ENCODE peak calls at places on chromosomes 7 and 10, in seven cellular contexts. D is stomach; S is prostate gland; I is suprapubic skin; Y is transverse colon; X is CD8-positive, alpha-beta T cell; A is Peyer's patch. C is an unnamed sample. For H3K27me3, the result is how much of the 10 kb centered on the place peaks cover.

GRCh38 chr10:127298396-127298795 is 102.0 kb upstream of the INSYN2A start:
- DNase-seq in A (no peak), I (no peak), S (no peak), Y (no peak), X (no peak), D (peak), C (no peak)

GRCh38 chr10:47081264-47081663 is 170.0 kb downstream of the PTPN20 start:
- DNase-seq in D (no peak), Y (no peak), I (peak), A (no peak), X (no peak), S (no peak), C (peak)

GRCh38 chr7:116544488-116544887 is 19.7 kb downstream of the CAV1 start:
- DNase-seq in D (no peak), Y (no peak), I (no peak), A (no peak), X (no peak), S (no peak), C (no peak)

GRCh38 chr7:158372400-158373302 is 215.0 kb downstream of the PTPRN2 start:
- DNase-seq in S (no peak), Y (no peak), D (no peak), X (no peak), A (no peak), I (no peak), C (no peak)

GRCh38 chr10:124647421-124648130 is 96.6 kb downstream of the FAM53B start:
- DNase-seq in D (peak), Y (peak), A (peak), S (no peak), X (peak), I (no peak), C (peak)

GRCh38 chr7:69756235-69756634 is 158.0 kb downstream of the AUTS2 start:
- DNase-seq in A (no peak), I (no peak), Y (no peak), D (no peak), S (no peak), X (no peak), C (no peak)

GRCh38 chr10:7819126-7819470 is 793 bp downstream of the TAF3 start:
- DNase-seq in A (peak), S (peak), D (peak), Y (peak), X (no peak), I (no peak), C (peak)

GRCh38 chr10:48809261-48809660 is 124.6 kb downstream of the WDFY4 start:
- DNase-seq in S (no peak), A (no peak), X (no peak), D (no peak), I (no peak), Y (no peak), C (no peak)

GRCh38 chr10:6737758-6738463 is 157.8 kb upstream of the PRKCQ start:
- DNase-seq in X (no peak), I (no peak), A (no peak), S (no peak), Y (no peak), D (no peak), C (no peak)

GRCh38 chr7:91089382-91089963 is 174.8 kb upstream of the FZD1 start:
- DNase-seq in S (no peak), Y (no peak), I (no peak), X (no peak), A (no peak), D (no peak), C (peak)

GRCh38 chr10:35643151-35643975 is 1.3 kb upstream of the FZD8 start:
- DNase-seq in D (peak), Y (peak), X (no peak), I (no peak), S (peak), A (peak), C (no peak)

GRCh38 chr10:96746503-96746902 is 26.2 kb upstream of the PIK3AP1 start:
- DNase-seq in D (no peak), S (no peak), X (no peak), A (no peak), I (no peak), Y (no peak), C (no peak)

GRCh38 chr7:87574630-87575029 is 26.1 kb downstream of the ABCB1 start:
- DNase-seq in Y (no peak), X (no peak), A (no peak), D (no peak), S (no peak), I (no peak), C (no peak)

GRCh38 chr10:73743327-73743904 is 756 bp upstream of the SEC24C start:
- DNase-seq in A (no peak), S (no peak), X (no peak), D (no peak), Y (no peak), I (no peak), C (peak)

GRCh38 chr10:30365278-30365677 is 16.2 kb upstream of the MTPAP start:
- DNase-seq in D (no peak), S (no peak), Y (no peak), A (no peak), I (no peak), X (no peak), C (no peak)

GRCh38 chr7:78514653-78515052 is 716.1 kb downstream of the PHTF2 start:
- DNase-seq in I (no peak), D (no peak), S (no peak), X (no peak), A (no peak), Y (no peak), C (no peak)

GRCh38 chr7:74052628-74053027 is 24.7 kb downstream of the ELN start:
- DNase-seq in I (no peak), D (no peak), Y (no peak), A (no peak), S (no peak), X (no peak), C (no peak)

GRCh38 chr10:133132711-133133291 is 27.2 kb upstream of the KNDC1 start:
- DNase-seq in S (no peak), A (no peak), Y (no peak), D (no peak), X (no peak), I (no peak), C (no peak)

GRCh38 chr10:102904337-102904736 is 13.8 kb upstream of the CNNM2 start:
- DNase-seq in A (no peak), I (no peak), S (no peak), X (no peak), D (no peak), Y (no peak), C (no peak)

GRCh38 chr7:120988591-120989299 is at the start of gene CPED1:
- DNase-seq in A (peak), D (peak), I (peak), Y (peak), S (peak), X (no peak), C (no peak)

GRCh38 chr10:122052702-122053101 is 63.7 kb downstream of the TACC2 start:
- DNase-seq in S (no peak), D (no peak), X (no peak), Y (no peak), A (no peak), I (no peak), C (no peak)

GRCh38 chr10:71978476-71978875 is 14.3 kb downstream of the CHST3 start:
- DNase-seq in A (no peak), X (no peak), D (peak), S (no peak), I (no peak), Y (no peak), C (no peak)

GRCh38 chr10:71981024-71981867 is 17.1 kb downstream of the CHST3 start:
- DNase-seq in I (no peak), S (no peak), D (no peak), X (no peak), A (no peak), Y (no peak), C (no peak)

GRCh38 chr10:71980181-71981023 is 16.2 kb downstream of the CHST3 start:
- DNase-seq in Y (no peak), D (peak), I (no peak), S (no peak), A (no peak), X (no peak), C (no peak)

GRCh38 chr10:71978988-71979691 is 14.9 kb downstream of the CHST3 start:
- DNase-seq in S (no peak), Y (no peak), X (no peak), D (no peak), A (no peak), I (no peak), C (no peak)

GRCh38 chr10:71979692-71980062 is 15.5 kb downstream of the CHST3 start:
- DNase-seq in Y (no peak), I (no peak), D (no peak), A (no peak), X (no peak), S (no peak), C (no peak)
- H3K27ac ChIP-seq in Y (no peak), I (peak), D (peak), A (no peak), X (no peak), S (no peak), C (no peak)

GRCh38 chr10:11243425-11244222 is 226.0 kb downstream of the CELF2 start:
- DNase-seq in X (no peak), D (no peak), A (no peak), S (no peak), Y (no peak), I (no peak), C (no peak)
- H3K4me3 ChIP-seq in X (no peak), D (no peak), A (no peak), S (no peak), Y (no peak), I (no peak), C (peak)

GRCh38 chr7:128352636-128353035 is 8.9 kb downstream of the PRRT4 start:
- DNase-seq in I (no peak), D (no peak), X (no peak), Y (no peak), S (no peak), A (no peak), C (no peak)

GRCh38 chr7:128350708-128351295 is 7.1 kb upstream of the RBM28 start:
- DNase-seq in A (no peak), S (no peak), I (no peak), D (no peak), Y (no peak), X (no peak), C (no peak)

GRCh38 chr7:128353189-128353588 is 8.3 kb downstream of the PRRT4 start:
- DNase-seq in A (no peak), X (no peak), D (no peak), Y (no peak), I (no peak), S (no peak), C (no peak)

GRCh38 chr7:128351296-128352123 is 7.8 kb upstream of the RBM28 start:
- DNase-seq in S (no peak), Y (no peak), A (no peak), D (no peak), X (no peak), I (no peak), C (peak)

GRCh38 chr7:128352138-128352537 is 8.4 kb upstream of the RBM28 start:
- DNase-seq in A (no peak), D (peak), Y (peak), S (no peak), I (no peak), X (no peak), C (no peak)
- H3K27me3 ChIP-seq in A (under half), D (under half), Y (half or more), S (under half), I (under half), X (under half), C (under half)

DNA sequence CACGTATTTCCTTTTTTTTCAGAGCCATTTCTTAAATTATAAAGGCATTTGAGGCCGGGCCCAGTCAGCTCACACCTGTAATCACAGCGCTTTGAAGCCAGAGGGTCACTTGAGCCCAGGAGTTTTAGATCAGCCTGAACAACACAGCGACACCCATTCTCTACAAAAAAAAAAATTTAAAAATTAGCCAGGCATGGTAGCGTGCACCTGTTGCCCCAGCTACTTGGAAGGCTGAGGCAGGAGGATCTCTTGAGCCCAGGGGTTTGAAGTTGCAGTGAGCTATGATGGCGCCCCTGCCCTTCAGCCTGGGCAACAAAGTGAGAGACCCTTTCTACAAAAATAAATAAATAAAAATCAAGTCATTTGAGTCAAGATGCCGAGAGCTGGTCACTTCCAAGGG is 3.0 kb downstream of the TMEM130 start:
- DNase-seq in A (no peak), S (no peak), Y (no peak), X (no peak), D (no peak), I (no peak), C (no peak)
- H3K27ac ChIP-seq in A (no peak), S (no peak), Y (no peak), X (no peak), D (no peak), I (no peak), C (no peak)

GRCh38 chr10:23193435-23194074 is 1.4 kb downstream of the PTF1A start:
- DNase-seq in S (no peak), A (no peak), Y (no peak), D (no peak), X (no peak), I (no peak), C (no peak)

GRCh38 chr10:23191764-23192395 is at the start of gene PTF1A:
- DNase-seq in S (no peak), D (no peak), Y (no peak), X (no peak), I (no peak), A (no peak), C (no peak)

GRCh38 chr10:23194471-23194965 is 2.4 kb downstream of the PTF1A start:
- DNase-seq in I (no peak), X (no peak), Y (no peak), S (no peak), D (no peak), A (no peak), C (no peak)

GRCh38 chr10:23192396-23192740 is 256 bp downstream of the PTF1A start:
- DNase-seq in S (no peak), Y (no peak), X (no peak), A (no peak), D (no peak), I (no peak), C (no peak)

GRCh38 chr10:23192741-23193434 is 776 bp downstream of the PTF1A start:
- DNase-seq in Y (no peak), S (no peak), X (no peak), A (no peak), I (no peak), D (no peak), C (no peak)
- H3K4me3 ChIP-seq in Y (no peak), S (no peak), X (no peak), A (no peak), I (peak), D (peak), C (no peak)

GRCh38 chr10:117554371-117554770 is 11.8 kb downstream of the EMX2 start:
- DNase-seq in X (no peak), S (no peak), Y (no peak), A (no peak), D (no peak), I (no peak), C (no peak)
- H3K27me3 ChIP-seq in X (under half), S (under half), Y (half or more), A (under half), D (under half), I (half or more), C (under half)

DNA sequence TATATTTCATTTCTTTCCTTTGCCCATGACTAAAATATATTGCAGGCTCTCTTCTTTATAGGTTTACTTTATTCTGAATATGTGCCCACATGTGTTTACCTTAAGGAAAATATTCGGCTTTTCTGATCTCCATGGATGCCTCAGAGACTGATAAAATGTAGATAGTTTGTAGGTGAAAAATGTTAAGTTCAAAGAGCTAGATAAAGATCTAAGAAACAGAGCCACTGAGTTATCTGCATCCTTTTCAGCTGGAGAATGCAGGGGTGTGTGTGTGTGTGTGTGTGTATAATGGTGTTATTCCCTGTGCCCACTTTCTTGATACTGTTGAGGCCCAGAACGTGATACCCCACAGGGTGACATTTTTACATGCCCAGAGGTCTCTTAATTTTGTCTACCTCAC is 150.8 kb downstream of the LRRC4 start:
- DNase-seq in D (no peak), Y (no peak), A (no peak), X (no peak), S (no peak), I (no peak), C (no peak)
- H3K27ac ChIP-seq in D (no peak), Y (no peak), A (no peak), X (no peak), S (no peak), I (no peak), C (no peak)

DNA sequence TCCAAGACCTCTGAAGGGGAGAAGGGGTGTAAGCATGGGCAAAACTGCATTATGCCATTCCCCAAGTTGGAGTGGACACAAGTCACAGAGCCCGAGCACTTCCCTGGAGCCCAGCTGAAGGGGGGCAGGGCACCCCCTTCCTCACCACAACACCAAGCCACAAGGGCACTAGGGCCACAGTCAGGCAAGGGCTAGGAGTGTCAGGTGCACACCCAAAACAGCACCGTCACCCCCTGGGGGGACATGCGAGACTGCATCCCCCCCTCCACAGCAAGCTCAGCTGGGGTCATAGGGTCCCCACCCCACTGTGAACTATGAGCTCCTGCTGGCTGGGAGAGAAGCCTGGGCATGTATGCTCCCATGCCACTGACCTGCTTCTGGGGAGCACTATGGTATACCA is 143.9 kb downstream of the GRID1 start:
- DNase-seq in D (no peak), Y (no peak), I (no peak), A (no peak), S (no peak), X (no peak), C (no peak)
- H3K4me3 ChIP-seq in D (no peak), Y (no peak), I (no peak), A (no peak), S (no peak), X (no peak), C (no peak)

DNA sequence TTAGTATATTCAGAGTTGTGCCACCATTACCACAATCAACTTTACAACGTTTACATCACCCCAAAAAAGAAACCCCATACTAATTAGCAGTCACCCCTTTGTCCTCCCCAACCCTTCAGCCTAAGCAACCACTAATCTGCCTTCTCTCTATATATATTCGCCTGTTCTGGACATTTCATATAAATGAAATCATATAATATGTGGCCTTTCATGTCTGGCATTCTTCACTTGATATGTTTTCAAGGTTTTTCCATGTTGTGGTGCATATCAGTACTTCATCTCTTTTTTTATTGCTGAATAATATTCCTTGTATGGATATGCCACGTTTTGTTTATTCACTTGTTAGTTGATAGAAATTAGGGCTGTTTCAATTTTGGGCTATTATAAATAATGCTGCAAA is 70.4 kb downstream of the AASS start:
- DNase-seq in D (no peak), A (no peak), I (no peak), Y (no peak), X (no peak), S (no peak), C (no peak)
- H3K27me3 ChIP-seq in D (under half), A (under half), I (under half), Y (under half), X (under half), S (under half), C (under half)

C was measured in CD4-positive, CD25-positive, alpha-beta regulatory T cell.